ENCODE peak calls at places on chromosomes 12 and 14, in nine cellular contexts. X, E, B, Y, U, K, P, J and R are unnamed samples.

GRCh38 chr12:122867701-122868461 is 28.0 kb downstream of the VPS37B start:
- DNase-seq in U (no peak), P (no peak), J (no peak), K (no peak), X (peak), Y (no peak), E (no peak), B (no peak), R (no peak)

GRCh38 chr12:5614206-5614605 is 182.3 kb downstream of the NTF3 start:
- DNase-seq in P (no peak), Y (no peak), J (no peak), E (no peak), X (no peak), B (no peak), U (no peak), K (no peak), R (no peak)

GRCh38 chr12:56998316-56998715 is 8.0 kb downstream of the ZBTB39 start:
- DNase-seq in P (no peak), E (no peak), U (no peak), B (no peak), Y (no peak), X (no peak), J (no peak), K (no peak), R (no peak)

GRCh38 chr12:109714141-109714912 is 702 bp downstream of the FAM222A start:
- DNase-seq in P (peak), Y (peak), B (peak), X (peak), U (peak), E (peak), K (peak), J (peak), R (peak)

GRCh38 chr14:102909911-102910310 is 12.6 kb upstream of the AMN start:
- DNase-seq in Y (no peak), B (no peak), J (no peak), K (no peak), U (no peak), E (no peak), X (no peak), P (no peak), R (no peak)

GRCh38 chr14:42429401-42429800 is 822.7 kb downstream of the LRFN5 start:
- DNase-seq in Y (no peak), J (no peak), P (no peak), E (no peak), X (no peak), U (no peak), B (no peak), K (no peak), R (no peak)

GRCh38 chr14:77140937-77141591 is 527 bp downstream of the ZDHHC22 start:
- DNase-seq in U (peak), B (no peak), E (no peak), Y (peak), P (no peak), J (peak), K (no peak), X (no peak), R (peak)

GRCh38 chr12:31234955-31235867 is 90.7 kb downstream of the SINHCAF start:
- DNase-seq in K (no peak), B (no peak), U (peak), E (no peak), Y (peak), X (peak), J (peak), P (no peak), R (peak)

GRCh38 chr12:120514002-120514401 is 15.0 kb downstream of the COQ5 start:
- DNase-seq in Y (no peak), K (no peak), B (no peak), U (no peak), P (no peak), X (no peak), J (no peak), E (no peak), R (peak)

GRCh38 chr12:62562892-62563291 is 96.3 kb downstream of the MON2 start:
- DNase-seq in J (no peak), K (no peak), E (no peak), P (no peak), B (no peak), Y (no peak), U (no peak), X (no peak), R (no peak)

GRCh38 chr14:57346741-57347140 is 43.6 kb upstream of the NAA30 start:
- DNase-seq in P (no peak), E (no peak), K (no peak), X (no peak), B (no peak), Y (peak), U (no peak), J (no peak), R (no peak)

GRCh38 chr14:102029956-102030355 is 56.9 kb downstream of the HSP90AA1 start:
- DNase-seq in P (no peak), X (no peak), E (no peak), B (no peak), K (no peak), Y (no peak), U (peak), J (no peak), R (no peak)

GRCh38 chr12:47509398-47509851 is 196.4 kb downstream of the RPAP3 start:
- DNase-seq in U (peak), Y (no peak), K (no peak), E (no peak), B (no peak), P (no peak), X (no peak), J (no peak), R (no peak)

GRCh38 chr14:38366374-38366773 is 110.5 kb upstream of the CLEC14A start:
- DNase-seq in E (no peak), B (no peak), X (no peak), Y (no peak), P (no peak), J (peak), U (no peak), K (no peak), R (no peak)

GRCh38 chr12:92034858-92035401 is 110.7 kb downstream of the BTG1 start:
- DNase-seq in K (peak), E (peak), Y (peak), J (peak), P (peak), U (peak), B (peak), X (peak), R (peak)

GRCh38 chr14:106802413-106803364 is 1276.3 kb downstream of the TMEM121 start:
- DNase-seq in X (peak), U (no peak), B (no peak), J (no peak), E (peak), Y (no peak), K (no peak), P (no peak), R (no peak)

GRCh38 chr12:81354327-81354932 is 276.6 kb downstream of the ACSS3 start:
- DNase-seq in X (no peak), B (no peak), Y (no peak), E (peak), P (no peak), J (no peak), K (no peak), U (no peak), R (no peak)

GRCh38 chr12:6329693-6330045 is 12.2 kb downstream of the TNFRSF1A start:
- DNase-seq in E (no peak), B (no peak), X (no peak), P (no peak), K (no peak), Y (no peak), U (no peak), J (no peak), R (no peak)

GRCh38 chr12:117878598-117878997 is 90.2 kb downstream of the KSR2 start:
- DNase-seq in B (no peak), X (no peak), K (no peak), J (no peak), E (no peak), U (no peak), P (no peak), Y (no peak), R (no peak)

GRCh38 chr14:64113279-64113678 is 180.9 kb downstream of the ESR2 start:
- DNase-seq in X (peak), P (no peak), J (no peak), K (no peak), U (no peak), Y (peak), E (peak), B (no peak), R (no peak)

GRCh38 chr12:51548241-51548640 is 42.8 kb upstream of the SCN8A start:
- DNase-seq in U (no peak), Y (peak), K (no peak), B (no peak), X (no peak), P (no peak), E (no peak), J (no peak), R (no peak)

GRCh38 chr14:52314521-52315354 is 626 bp downstream of the PTGER2 start:
- DNase-seq in B (peak), K (peak), J (peak), Y (no peak), X (no peak), P (no peak), U (peak), E (no peak), R (no peak)

GRCh38 chr12:13124661-13125505 is 21.4 kb upstream of the GSG1 start:
- DNase-seq in X (no peak), J (peak), B (no peak), P (no peak), U (no peak), Y (no peak), K (no peak), E (no peak), R (no peak)

GRCh38 chr12:13339091-13339490 is 142.6 kb downstream of the EMP1 start:
- DNase-seq in P (no peak), X (no peak), E (no peak), K (no peak), Y (no peak), J (no peak), B (no peak), U (no peak), R (no peak)

GRCh38 chr14:24430682-24431568 is 1.2 kb downstream of the KHNYN start:
- DNase-seq in E (peak), J (peak), B (peak), X (no peak), Y (no peak), P (peak), U (peak), K (peak), R (no peak)

GRCh38 chr14:49904270-49904669 is 11.4 kb downstream of the ARF6 start:
- DNase-seq in U (no peak), Y (no peak), X (no peak), J (no peak), E (no peak), P (no peak), B (no peak), K (peak), R (no peak)

GRCh38 chr14:74593241-74593985 is 18.6 kb downstream of the LTBP2 start:
- DNase-seq in J (no peak), U (no peak), K (no peak), E (no peak), X (no peak), P (no peak), B (no peak), Y (no peak), R (no peak)

GRCh38 chr12:46675736-46676135 is 150.1 kb downstream of the SLC38A4 start:
- DNase-seq in Y (peak), E (peak), P (no peak), U (peak), X (peak), K (no peak), B (no peak), J (peak), R (peak)

GRCh38 chr14:75283162-75283883 is 4.7 kb downstream of the FOS start:
- DNase-seq in U (no peak), K (no peak), B (no peak), Y (no peak), J (no peak), E (no peak), X (peak), P (peak), R (no peak)

GRCh38 chr12:114975974-114976310 is 292.0 kb upstream of the TBX3 start:
- DNase-seq in K (no peak), B (no peak), E (no peak), X (no peak), U (no peak), P (no peak), Y (no peak), J (no peak), R (no peak)

GRCh38 chr12:54126696-54127537 is 61.9 kb downstream of the SMUG1 start:
- DNase-seq in B (no peak), U (peak), E (no peak), K (no peak), P (no peak), Y (no peak), X (peak), J (peak), R (no peak)

GRCh38 chr12:111457071-111457470 is 51.3 kb downstream of the SH2B3 start:
- DNase-seq in P (no peak), X (no peak), J (no peak), Y (no peak), B (no peak), K (no peak), U (no peak), E (no peak), R (no peak)